ENCODE peak calls at places on chromosomes 16 and 17, in six cellular contexts. H is lower leg skin; G is stimulated activated CD4-positive, alpha-beta T cell treated with anti-CD3 and anti-CD28 coated beads, Interleukin-1b, Interleukin-23, amount 100 ng/mL, for 1 hour; N is NCI-H460; Y is aorta; T is GM10248. M is an unnamed sample.

GRCh38 chr17:63150994-63151464 is 185.0 kb downstream of the TANC2 start:
- DNase-seq in N (no peak), T (no peak), G (no peak), Y (no peak), H (no peak), M (peak)

GRCh38 chr16:69564845-69565610 is 738 bp upstream of the NFAT5 start:
- DNase-seq in N (no peak), T (no peak), Y (no peak), H (no peak), G (no peak), M (peak)

GRCh38 chr16:56848955-56849689 is 15.9 kb upstream of the SLC12A3 start:
- DNase-seq in G (no peak), H (no peak), T (no peak), N (no peak), Y (peak), M (peak)

GRCh38 chr16:14168146-14168545 is 97.0 kb downstream of the MRTFB start:
- DNase-seq in H (no peak), Y (no peak), T (no peak), G (no peak), N (no peak), M (peak)

GRCh38 chr17:73645050-73645871 is 1.0 kb upstream of the SDK2 start:
- DNase-seq in T (no peak), N (peak), Y (peak), G (no peak), H (no peak), M (peak)

GRCh38 chr17:32281011-32281451 is 15.4 kb downstream of the RHBDL3 start:
- DNase-seq in G (no peak), H (no peak), T (no peak), Y (no peak), N (no peak), M (no peak)

GRCh38 chr16:35908942-35909341 is 2449.5 kb downstream of the TP53TG3F start:
- DNase-seq in T (no peak), Y (no peak), N (no peak), H (no peak), G (no peak), M (no peak)

GRCh38 chr17:68863091-68863652 is 92.0 kb downstream of the ABCA8 start:
- DNase-seq in H (no peak), G (no peak), N (no peak), Y (no peak), T (no peak), M (no peak)

GRCh38 chr17:79936661-79937434 is 97.6 kb upstream of the CBX4 start:
- DNase-seq in H (no peak), T (no peak), N (peak), Y (no peak), G (no peak), M (peak)

GRCh38 chr16:58678269-58678668 is 6.3 kb downstream of the SLC38A7 start:
- DNase-seq in G (no peak), Y (no peak), H (no peak), N (no peak), T (no peak), M (no peak)

GRCh38 chr17:28582513-28582912 is 5.8 kb upstream of the ALDOC start:
- DNase-seq in G (no peak), T (no peak), N (no peak), Y (no peak), H (no peak), M (no peak)

GRCh38 chr17:53724726-53725125 is 98.0 kb upstream of the KIF2B start:
- DNase-seq in H (no peak), N (no peak), T (no peak), Y (no peak), G (no peak), M (no peak)

GRCh38 chr17:49241040-49241439 is 10.5 kb upstream of the PHOSPHO1 start:
- DNase-seq in H (no peak), T (no peak), G (no peak), N (no peak), Y (no peak), M (no peak)

GRCh38 chr17:705863-706262 is 8.8 kb downstream of the VPS53 start:
- DNase-seq in G (no peak), H (no peak), Y (no peak), T (no peak), N (no peak), M (no peak)

GRCh38 chr17:34613064-34614019 is 34.0 kb downstream of the TMEM132E start:
- DNase-seq in N (no peak), H (no peak), T (no peak), G (no peak), Y (no peak), M (no peak)